ENCODE peak calls at places on chromosomes 3 and 15, in six cellular contexts. F is hepatocyte, R is body of pancreas, T is NCI-H748 treated with DMSO at 0.1 percent for 48 hours, N is GM23248, V is psoas muscle. D is an unnamed sample.
A peak's percentile ranks its signal among the peaks of the same experiment; 100 is the strongest.

GRCh38 chr15:89814112-89814742 is 425 bp downstream of the ANPEP start:
- DNase-seq in F (no peak), R (no peak), T (no peak), N (peak; percentile 62), V (no peak), D (peak; percentile 57)

GRCh38 chr3:49032646-49033304 is 3.6 kb upstream of the IMPDH2 start:
- DNase-seq in F (no peak), R (no peak), T (no peak), N (peak; percentile 29), V (no peak), D (no peak)

GRCh38 chr3:117589454-117589853 is 879.9 kb downstream of the TUSC7 start:
- DNase-seq in F (no peak), R (no peak), T (peak; percentile 72), N (no peak), V (no peak), D (peak; percentile 13)

GRCh38 chr15:31975446-31976229 is 54.7 kb upstream of the CHRNA7 start:
- DNase-seq in F (no peak), R (peak; percentile 55), T (peak; percentile 39), N (peak; percentile 57), V (no peak), D (peak; percentile 65)

GRCh38 chr15:59647085-59647484 is 10.2 kb downstream of the GTF2A2 start:
- DNase-seq in F (no peak), R (no peak), T (no peak), N (no peak), V (no peak), D (no peak)

GRCh38 chr3:146335386-146335785 is 84.5 kb upstream of the PLSCR4 start:
- DNase-seq in F (no peak), R (no peak), T (no peak), N (no peak), V (no peak), D (no peak)

GRCh38 chr15:28895146-28895545 is 9.4 kb downstream of the APBA2 start:
- DNase-seq in F (no peak), R (no peak), T (no peak), N (no peak), V (no peak), D (no peak)

GRCh38 chr3:175777965-175778364 is 918.8 kb downstream of the NAALADL2 start:
- DNase-seq in F (no peak), R (no peak), T (no peak), N (no peak), V (no peak), D (no peak)

GRCh38 chr3:194280777-194281176 is 70.4 kb downstream of the CPN2 start:
- DNase-seq in F (no peak), R (no peak), T (no peak), N (no peak), V (peak; percentile 5), D (no peak)

GRCh38 chr3:194138098-194138474 is 2.1 kb downstream of the HES1 start:
- DNase-seq in F (no peak), R (no peak), T (no peak), N (no peak), V (no peak), D (no peak)

GRCh38 chr15:55715355-55716076 is 27.4 kb downstream of the PRTG start:
- DNase-seq in F (no peak), R (no peak), T (no peak), N (no peak), V (no peak), D (no peak)

GRCh38 chr15:76962337-76963013 is 30.9 kb downstream of the RCN2 start:
- DNase-seq in F (no peak), R (no peak), T (no peak), N (no peak), V (no peak), D (no peak)

GRCh38 chr3:11380314-11380713 is 108.1 kb downstream of the ATG7 start:
- DNase-seq in F (peak; percentile 21), R (no peak), T (peak; percentile 47), N (no peak), V (no peak), D (no peak)

GRCh38 chr3:149879872-149880271 is 66.9 kb downstream of the RNF13 start:
- DNase-seq in F (peak; percentile 69), R (peak; percentile 55), T (peak; percentile 21), N (peak; percentile 77), V (peak; percentile 61), D (peak; percentile 52)

GRCh38 chr3:67685499-67685898 is 31.1 kb upstream of the SUCLG2 start:
- DNase-seq in F (no peak), R (no peak), T (no peak), N (no peak), V (no peak), D (no peak)

GRCh38 chr15:31977812-31978662 is 52.3 kb upstream of the CHRNA7 start:
- DNase-seq in F (peak; percentile 82), R (peak; percentile 76), T (no peak), N (peak; percentile 68), V (no peak), D (peak; percentile 77)

GRCh38 chr15:89543389-89543788 is 31.9 kb upstream of the TICRR start:
- DNase-seq in F (no peak), R (no peak), T (no peak), N (peak; percentile 9), V (no peak), D (no peak)

GRCh38 chr3:135050536-135050935 is 255.5 kb downstream of the EPHB1 start:
- DNase-seq in F (no peak), R (no peak), T (no peak), N (no peak), V (no peak), D (no peak)

GRCh38 chr3:49388416-49388815 is 23.4 kb downstream of the RHOA start:
- DNase-seq in F (no peak), R (no peak), T (no peak), N (peak; percentile 37), V (no peak), D (no peak)

GRCh38 chr15:73518180-73518862 is 75.4 kb downstream of the REC114 start:
- DNase-seq in F (no peak), R (no peak), T (no peak), N (no peak), V (no peak), D (no peak)

GRCh38 chr3:174440741-174441587 is 418.2 kb upstream of the NAALADL2 start:
- DNase-seq in F (peak; percentile 95), R (peak; percentile 91), T (peak; percentile 68), N (peak; percentile 98), V (peak; percentile 87), D (peak; percentile 88)

GRCh38 chr3:146546366-146546965 is 2.1 kb upstream of the PLSCR1 start:
- DNase-seq in F (no peak), R (no peak), T (no peak), N (no peak), V (no peak), D (no peak)

GRCh38 chr3:161890147-161890625 is 393.6 kb downstream of the OTOL1 start:
- DNase-seq in F (peak; percentile 58), R (no peak), T (no peak), N (peak; percentile 93), V (no peak), D (peak; percentile 88)

GRCh38 chr3:56251343-56251945 is 216.8 kb downstream of the ERC2 start:
- DNase-seq in F (peak; percentile 69), R (peak; percentile 57), T (peak; percentile 46), N (peak; percentile 60), V (no peak), D (peak; percentile 73)

GRCh38 chr15:73989001-73989798 is 2.9 kb downstream of the STOML1 start:
- DNase-seq in F (peak; percentile 65), R (no peak), T (no peak), N (peak; percentile 90), V (peak; percentile 38), D (peak; percentile 70)

GRCh38 chr15:69909719-69910444 is 187.8 kb downstream of the TLE3 start:
- DNase-seq in F (no peak), R (no peak), T (no peak), N (no peak), V (no peak), D (no peak)

GRCh38 chr3:23676093-23676492 is 129.7 kb upstream of the UBE2E1 start:
- DNase-seq in F (no peak), R (no peak), T (no peak), N (peak; percentile 78), V (no peak), D (no peak)

GRCh38 chr3:185929192-185930151 is 8.3 kb downstream of the TRA2B start:
- DNase-seq in F (no peak), R (no peak), T (no peak), N (peak; percentile 77), V (no peak), D (no peak)

GRCh38 chr3:185332026-185332735 is 30.8 kb upstream of the MAP3K13 start:
- DNase-seq in F (no peak), R (no peak), T (peak; percentile 82), N (peak; percentile 60), V (no peak), D (no peak)

GRCh38 chr15:69132935-69133861 is 27.2 kb upstream of the GLCE start:
- DNase-seq in F (no peak), R (no peak), T (no peak), N (no peak), V (no peak), D (no peak)

GRCh38 chr3:34305266-34305665 is 506.8 kb downstream of the PDCD6IP start:
- DNase-seq in F (no peak), R (no peak), T (no peak), N (no peak), V (no peak), D (no peak)

GRCh38 chr3:170420307-170420821 is 1.7 kb downstream of the CLDN11 start:
- DNase-seq in F (peak; percentile 13), R (no peak), T (no peak), N (peak; percentile 69), V (no peak), D (peak; percentile 45)

GRCh38 chr15:32993285-32993684 is 201.2 kb downstream of the FMN1 start:
- DNase-seq in F (peak; percentile 11), R (no peak), T (peak; percentile 1), N (peak; percentile 63), V (no peak), D (no peak)

GRCh38 chr15:99967841-99968371 is 234.7 kb upstream of the LYSMD4 start:
- DNase-seq in F (no peak), R (no peak), T (no peak), N (no peak), V (no peak), D (no peak)

GRCh38 chr3:31157028-31157694 is 262.7 kb upstream of the GADL1 start:
- DNase-seq in F (no peak), R (no peak), T (no peak), N (no peak), V (no peak), D (no peak)

D was measured in AG20443.